ENCODE peak calls at places on chromosomes 6 and 20, in eight cellular contexts. J is astrocyte of the hippocampus, R is AG10803, K is Karpas-422, W is GM13977, X is sciatic nerve, G is epithelial cell of esophagus, F is heart left ventricle. N is an unnamed sample.

GRCh38 chr20:16147916-16148315 is 425.3 kb downstream of the KIF16B start:
- DNase-seq in X (no peak), R (no peak), W (no peak), G (no peak), J (no peak), K (no peak), F (no peak), N (no peak)

GRCh38 chr6:139917943-139918342 is 543.5 kb upstream of the CITED2 start:
- DNase-seq in W (no peak), G (no peak), R (no peak), K (no peak), X (no peak), J (no peak), F (no peak), N (no peak)

GRCh38 chr20:17666491-17666890 is 15.6 kb downstream of the RRBP1 start:
- DNase-seq in R (peak), W (no peak), J (peak), G (no peak), X (no peak), F (no peak), K (no peak), N (no peak)

GRCh38 chr6:137866200-137866913 is 702 bp upstream of the TNFAIP3 start:
- DNase-seq in X (peak), R (no peak), G (peak), F (no peak), J (no peak), K (peak), W (peak), N (peak)

GRCh38 chr6:70194421-70194820 is 108.5 kb downstream of the COL9A1 start:
- DNase-seq in G (no peak), J (no peak), K (peak), F (no peak), R (no peak), W (no peak), X (no peak), N (no peak)

GRCh38 chr6:35780719-35781118 is at the start of gene CLPSL1:
- DNase-seq in W (no peak), G (no peak), J (no peak), X (no peak), K (no peak), F (no peak), R (no peak), N (no peak)

GRCh38 chr6:127464161-127464880 is 5.1 kb upstream of the KIAA0408 start:
- DNase-seq in J (peak), R (peak), K (no peak), W (no peak), X (no peak), F (no peak), G (no peak), N (no peak)

GRCh38 chr20:61515922-61516321 is 263.9 kb downstream of the CDH4 start:
- DNase-seq in F (no peak), R (no peak), J (no peak), G (no peak), X (no peak), W (no peak), K (no peak), N (no peak)

GRCh38 chr6:82030301-82030700 is 217.2 kb downstream of the IBTK start:
- DNase-seq in K (no peak), F (no peak), W (no peak), G (peak), R (no peak), J (no peak), X (no peak), N (no peak)

GRCh38 chr6:51322505-51322904 is 503.8 kb downstream of the TFAP2B start:
- DNase-seq in W (no peak), R (no peak), J (no peak), F (no peak), X (no peak), K (no peak), G (peak), N (no peak)

GRCh38 chr6:157314705-157315321 is 8.5 kb downstream of the TMEM242 start:
- DNase-seq in K (peak), X (no peak), W (peak), G (peak), J (peak), F (no peak), R (peak), N (no peak)

GRCh38 chr20:1932971-1933370 is 37.8 kb downstream of the SIRPA start:
- DNase-seq in R (no peak), W (no peak), G (no peak), X (no peak), F (no peak), K (no peak), J (no peak), N (no peak)

GRCh38 chr6:28794175-28795002 is 129.4 kb downstream of the TRIM27 start:
- DNase-seq in X (no peak), G (peak), R (peak), F (no peak), W (no peak), K (no peak), J (peak), N (no peak)

GRCh38 chr20:37758332-37758731 is 64.5 kb downstream of the CTNNBL1 start:
- DNase-seq in G (no peak), F (no peak), W (no peak), X (no peak), J (no peak), R (no peak), K (peak), N (no peak)

GRCh38 chr20:49320460-49320859 is 42.6 kb upstream of the ZNFX1 start:
- DNase-seq in F (no peak), J (peak), X (no peak), R (peak), K (no peak), G (peak), W (no peak), N (no peak)

GRCh38 chr6:57423468-57423867 is 106.0 kb downstream of the PRIM2 start:
- DNase-seq in W (no peak), J (peak), F (no peak), X (no peak), G (no peak), K (no peak), R (no peak), N (no peak)

GRCh38 chr6:42889815-42890214 is 10.4 kb downstream of the RPL7L1 start:
- DNase-seq in K (peak), J (peak), G (peak), X (no peak), R (no peak), F (no peak), W (no peak), N (no peak)

GRCh38 chr6:335146-335545 is 42.9 kb downstream of the DUSP22 start:
- DNase-seq in F (no peak), X (no peak), R (no peak), G (no peak), J (no peak), W (no peak), K (no peak), N (no peak)

GRCh38 chr6:5746392-5747140 is 260.2 kb downstream of the NRN1 start:
- DNase-seq in X (no peak), K (peak), R (peak), W (no peak), F (no peak), G (peak), J (no peak), N (no peak)

GRCh38 chr6:12232339-12232738 is 57.8 kb upstream of the EDN1 start:
- DNase-seq in G (no peak), F (no peak), X (no peak), R (peak), W (peak), K (no peak), J (peak), N (no peak)

GRCh38 chr6:37057678-37058077 is 52.2 kb downstream of the FGD2 start:
- DNase-seq in W (no peak), K (no peak), R (no peak), F (no peak), X (no peak), J (no peak), G (no peak), N (no peak)

GRCh38 chr20:25402583-25402982 is 4.9 kb upstream of the GINS1 start:
- DNase-seq in X (no peak), R (no peak), F (no peak), J (peak), W (no peak), G (no peak), K (no peak), N (no peak)

GRCh38 chr6:159104163-159104885 is 59.5 kb upstream of the TAGAP start:
- DNase-seq in W (peak), F (peak), K (peak), J (peak), R (peak), X (peak), G (peak), N (no peak)

GRCh38 chr6:84524636-84525035 is 239.8 kb downstream of the TBX18 start:
- DNase-seq in J (no peak), R (no peak), W (no peak), F (no peak), K (no peak), G (peak), X (no peak), N (no peak)

GRCh38 chr20:23446505-23446904 is 6.2 kb downstream of the CST11 start:
- DNase-seq in K (peak), G (peak), J (peak), F (no peak), W (peak), R (peak), X (no peak), N (no peak)

GRCh38 chr20:50913976-50914375 is 17.3 kb downstream of the ADNP start:
- DNase-seq in R (peak), X (no peak), G (peak), F (no peak), W (no peak), J (peak), K (no peak), N (no peak)

N was measured in thoracic aorta.